ENCODE peak calls at places on chromosomes 13 and 19, in eight cellular contexts. T, A, Z, M, H, J, Q and G are unnamed samples.

GRCh38 chr19:48970923-48971395 is 5.8 kb downstream of the FTL start:
- DNase-seq in M (peak), A (peak), Z (peak), H (peak), J (no peak), T (no peak), Q (no peak), G (no peak)

GRCh38 chr19:14237011-14237941 is 31.3 kb upstream of the ADGRL1 start:
- DNase-seq in A (no peak), T (no peak), Z (no peak), J (no peak), H (no peak), M (no peak), Q (no peak), G (no peak)

GRCh38 chr13:41709511-41709910 is 251.4 kb downstream of the VWA8 start:
- DNase-seq in Z (no peak), J (no peak), M (no peak), A (no peak), Q (no peak), H (no peak), T (no peak), G (no peak)

GRCh38 chr13:79999601-80000000 is 341.3 kb downstream of the SPRY2 start:
- DNase-seq in M (no peak), Z (no peak), J (no peak), H (no peak), Q (no peak), A (no peak), T (no peak), G (no peak)

GRCh38 chr13:87999141-87999765 is 328.1 kb downstream of the SLITRK5 start:
- DNase-seq in H (no peak), J (no peak), T (no peak), Q (no peak), M (no peak), Z (no peak), A (no peak), G (no peak)

GRCh38 chr19:12611361-12611699 is 610 bp downstream of the ZNF791 start:
- DNase-seq in H (peak), Q (peak), Z (no peak), T (peak), A (peak), M (peak), J (no peak), G (no peak)

GRCh38 chr13:69477451-69477850 is 630.2 kb upstream of the ATXN8OS start:
- DNase-seq in H (no peak), A (no peak), T (no peak), Q (no peak), J (no peak), M (no peak), Z (no peak), G (no peak)

GRCh38 chr13:71770710-71771109 is 96.3 kb downstream of the DACH1 start:
- DNase-seq in M (no peak), A (no peak), H (no peak), Q (no peak), J (no peak), Z (no peak), T (no peak), G (no peak)

GRCh38 chr13:36214163-36214921 is at the start of gene SOHLH2:
- DNase-seq in Z (no peak), H (no peak), M (no peak), T (no peak), Q (no peak), J (no peak), A (no peak), G (no peak)

GRCh38 chr19:17553256-17553655 is 2.2 kb upstream of the COLGALT1 start:
- DNase-seq in Q (no peak), A (peak), H (peak), Z (no peak), J (no peak), T (no peak), M (no peak), G (no peak)

GRCh38 chr19:10742494-10742893 is 24.6 kb downstream of the DNM2 start:
- DNase-seq in J (no peak), A (no peak), Q (no peak), T (no peak), M (no peak), Z (no peak), H (no peak), G (no peak)

GRCh38 chr13:20714161-20714560 is 10.7 kb downstream of the IL17D start:
- DNase-seq in Z (no peak), J (no peak), H (no peak), T (no peak), A (no peak), Q (no peak), M (no peak), G (no peak)

GRCh38 chr19:47637550-47637949 is 28.6 kb downstream of the BICRA start:
- DNase-seq in Z (no peak), Q (no peak), T (no peak), A (no peak), J (no peak), H (peak), M (no peak), G (no peak)

GRCh38 chr19:55643003-55643732 is at the start of gene ZNF581:
- DNase-seq in Z (peak), A (peak), T (peak), M (peak), Q (peak), H (peak), J (no peak), G (no peak)

GRCh38 chr13:89748716-89749115 is 1598.8 kb upstream of the MIR17HG start:
- DNase-seq in Z (no peak), H (no peak), Q (no peak), A (no peak), T (no peak), M (no peak), J (no peak), G (no peak)

GRCh38 chr19:44718441-44719261 is 19.7 kb downstream of the CEACAM16 start:
- DNase-seq in J (no peak), Z (no peak), H (no peak), T (no peak), Q (peak), A (no peak), M (peak), G (no peak)

GRCh38 chr13:51734786-51735185 is 69.2 kb downstream of the DHRS12 start:
- DNase-seq in A (no peak), M (no peak), J (no peak), Z (no peak), T (no peak), Q (no peak), H (no peak), G (no peak)

GRCh38 chr13:20337894-20338551 is 105.9 kb upstream of the GJB6 start:
- DNase-seq in J (no peak), A (no peak), Q (no peak), M (no peak), H (no peak), T (no peak), Z (no peak), G (no peak)

GRCh38 chr13:108828053-108828806 is 198.8 kb downstream of the MYO16 start:
- DNase-seq in A (no peak), J (no peak), H (no peak), Q (peak), M (no peak), T (no peak), Z (no peak), G (no peak)

GRCh38 chr19:10339380-10339960 is at the start of gene ICAM3:
- DNase-seq in H (no peak), J (no peak), Q (no peak), Z (peak), M (no peak), A (no peak), T (no peak), G (no peak)

GRCh38 chr19:55384576-55385235 is 614 bp upstream of the TMEM238 start:
- DNase-seq in A (no peak), Q (peak), J (no peak), T (no peak), M (no peak), H (no peak), Z (no peak), G (no peak)

GRCh38 chr19:16266586-16266942 is 58.1 kb upstream of the KLF2 start:
- DNase-seq in Z (no peak), M (no peak), T (no peak), Q (no peak), J (no peak), H (no peak), A (no peak), G (no peak)

GRCh38 chr19:52492991-52493470 is 34.4 kb upstream of the ZNF808 start:
- DNase-seq in Z (no peak), T (no peak), M (no peak), H (no peak), J (no peak), Q (no peak), A (no peak), G (no peak)

GRCh38 chr19:16327501-16327900 is 2.9 kb downstream of the KLF2 start:
- DNase-seq in A (no peak), Z (no peak), M (no peak), J (no peak), Q (no peak), H (no peak), T (no peak), G (no peak)

GRCh38 chr19:41376241-41376997 is at the start of gene TMEM91:
- DNase-seq in J (no peak), M (peak), A (no peak), Q (no peak), Z (no peak), H (peak), T (no peak), G (no peak)

GRCh38 chr13:50459046-50459445 is 384.4 kb downstream of the DLEU7 start:
- DNase-seq in M (no peak), Q (no peak), A (no peak), H (no peak), Z (no peak), J (no peak), T (no peak), G (no peak)

GRCh38 chr13:40980466-40980865 is 38.6 kb downstream of the ELF1 start:
- DNase-seq in A (no peak), J (no peak), T (no peak), Z (no peak), Q (no peak), H (no peak), M (no peak), G (no peak)

GRCh38 chr19:29268721-29269483 is 56.0 kb upstream of the UQCRFS1 start:
- DNase-seq in H (no peak), T (no peak), A (no peak), M (no peak), Z (no peak), J (no peak), Q (no peak), G (no peak)

GRCh38 chr13:32878172-32878571 is 138.1 kb upstream of the KL start:
- DNase-seq in M (no peak), A (no peak), Q (peak), H (no peak), Z (no peak), T (no peak), J (no peak), G (no peak)

GRCh38 chr19:2150794-2151338 is 500 bp downstream of the AP3D1 start:
- DNase-seq in H (no peak), M (no peak), T (no peak), J (no peak), Z (no peak), A (no peak), Q (no peak), G (no peak)

GRCh38 chr13:92681239-92681638 is 545.4 kb upstream of the GPC6 start:
- DNase-seq in M (no peak), T (no peak), Q (no peak), Z (no peak), A (no peak), H (no peak), J (no peak), G (no peak)

GRCh38 chr19:44603201-44603945 is 10.0 kb upstream of the IGSF23 start:
- DNase-seq in Q (no peak), A (peak), M (no peak), J (no peak), T (no peak), Z (no peak), H (peak), G (no peak)

GRCh38 chr19:47693489-47693888 is 19.7 kb upstream of the EHD2 start:
- DNase-seq in Z (no peak), Q (no peak), H (no peak), J (no peak), T (no peak), M (no peak), A (no peak), G (no peak)

GRCh38 chr19:22427587-22428298 is 5.6 kb upstream of the ZNF98 start:
- DNase-seq in Q (no peak), Z (no peak), M (no peak), T (no peak), A (no peak), H (no peak), J (no peak), G (no peak)

GRCh38 chr19:47280183-47280797 is 5.6 kb downstream of the INAFM1 start:
- DNase-seq in J (no peak), Z (peak), Q (no peak), T (no peak), M (peak), A (no peak), H (no peak), G (no peak)

GRCh38 chr19:11480927-11481776 is at the start of gene ELAVL3:
- DNase-seq in Z (no peak), M (no peak), Q (no peak), J (no peak), T (no peak), A (no peak), H (no peak), G (peak)

GRCh38 chr13:78241278-78241919 is 322.8 kb upstream of the EDNRB start:
- DNase-seq in A (peak), H (peak), Q (no peak), M (peak), T (no peak), Z (no peak), J (no peak), G (no peak)

GRCh38 chr13:46168341-46168740 is 13.6 kb downstream of the LCP1 start:
- DNase-seq in T (no peak), H (peak), A (no peak), J (no peak), M (no peak), Q (no peak), Z (no peak), G (no peak)

GRCh38 chr13:24727731-24728601 is 36.0 kb upstream of the RNF17 start:
- DNase-seq in Z (peak), A (peak), Q (peak), H (peak), T (peak), J (peak), M (peak), G (no peak)